ENCODE peak calls at places on chromosomes 2 and 18, in eight cellular contexts. C is nephron progenitor cell, G is endodermal cell, V is astrocyte of the spinal cord, M is right atrium auricular region, Y is HFF-Myc, I is body of pancreas, Q is Peyer's patch. T is an unnamed sample.

GRCh38 chr18:45879681-45880655 is 54.5 kb downstream of the SIGLEC15 start:
- DNase-seq in C (peak; percentile 81), G (peak; percentile 95), V (peak; percentile 76), M (peak; percentile 66), Y (peak; percentile 27), I (peak; percentile 76), Q (peak; percentile 56), T (peak; percentile 30)

GRCh38 chr2:190649798-190650390 is 1.0 kb downstream of the NAB1 start:
- DNase-seq in C (peak; percentile 8), G (no peak), V (peak; percentile 56), M (no peak), Y (no peak), I (peak; percentile 14), Q (no peak), T (no peak)

GRCh38 chr2:20168048-20168726 is 56.7 kb downstream of the SDC1 start:
- DNase-seq in C (no peak), G (peak; percentile 42), V (no peak), M (no peak), Y (no peak), I (no peak), Q (no peak), T (no peak)

GRCh38 chr18:56460590-56460989 is 177.8 kb downstream of the TXNL1 start:
- DNase-seq in C (no peak), G (no peak), V (no peak), M (no peak), Y (no peak), I (no peak), Q (no peak), T (no peak)

GRCh38 chr18:5868218-5868904 is 27.0 kb downstream of the TMEM200C start:
- DNase-seq in C (peak; percentile 82), G (peak; percentile 92), V (peak; percentile 89), M (peak; percentile 64), Y (peak; percentile 59), I (peak; percentile 82), Q (no peak), T (peak; percentile 63)

GRCh38 chr2:46490521-46491141 is 11.3 kb downstream of the TMEM247 start:
- DNase-seq in C (no peak), G (peak; percentile 52), V (peak; percentile 9), M (peak; percentile 72), Y (no peak), I (peak; percentile 38), Q (peak; percentile 40), T (peak; percentile 62)

GRCh38 chr2:70388128-70388527 is 86.3 kb upstream of the FAM136A start:
- DNase-seq in C (no peak), G (no peak), V (no peak), M (no peak), Y (no peak), I (no peak), Q (no peak), T (no peak)

GRCh38 chr2:7788736-7789135 is 871.5 kb downstream of the RNF144A start:
- DNase-seq in C (no peak), G (no peak), V (no peak), M (no peak), Y (no peak), I (no peak), Q (no peak), T (no peak)

GRCh38 chr2:20362701-20363435 is 12.2 kb upstream of the PUM2 start:
- DNase-seq in C (no peak), G (no peak), V (no peak), M (no peak), Y (no peak), I (no peak), Q (no peak), T (no peak)

GRCh38 chr2:220434365-220434764 is 806.9 kb downstream of the SLC4A3 start:
- DNase-seq in C (no peak), G (no peak), V (peak; percentile 74), M (no peak), Y (peak; percentile 43), I (no peak), Q (no peak), T (no peak)

GRCh38 chr2:101014264-101014857 is 12.3 kb downstream of the RPL31 start:
- DNase-seq in C (no peak), G (no peak), V (no peak), M (no peak), Y (no peak), I (no peak), Q (no peak), T (no peak)

GRCh38 chr18:74255022-74255658 is 36.6 kb downstream of the CYB5A start:
- DNase-seq in C (no peak), G (no peak), V (peak; percentile 53), M (no peak), Y (peak; percentile 50), I (peak; percentile 60), Q (no peak), T (no peak)

GRCh38 chr18:5787936-5788335 is 107.4 kb downstream of the TMEM200C start:
- DNase-seq in C (peak; percentile 10), G (peak; percentile 57), V (no peak), M (no peak), Y (no peak), I (peak; percentile 9), Q (no peak), T (no peak)

GRCh38 chr2:235851841-235852527 is 316.2 kb downstream of the GBX2 start:
- DNase-seq in C (no peak), G (no peak), V (no peak), M (no peak), Y (no peak), I (no peak), Q (no peak), T (no peak)

GRCh38 chr18:48777026-48777736 is 173.6 kb downstream of the SMAD7 start:
- DNase-seq in C (peak; percentile 79), G (peak; percentile 92), V (peak; percentile 45), M (peak; percentile 80), Y (no peak), I (peak; percentile 73), Q (peak; percentile 68), T (peak; percentile 58)

GRCh38 chr18:69980982-69981804 is 33.5 kb upstream of the CD226 start:
- DNase-seq in C (no peak), G (no peak), V (no peak), M (no peak), Y (no peak), I (no peak), Q (no peak), T (no peak)

GRCh38 chr2:101823347-101823791 is 125.9 kb downstream of the MAP4K4 start:
- DNase-seq in C (peak; percentile 51), G (peak; percentile 88), V (peak; percentile 82), M (no peak), Y (no peak), I (peak; percentile 78), Q (peak; percentile 77), T (peak; percentile 46)

GRCh38 chr2:103960126-103960508 is 893.8 kb upstream of the POU3F3 start:
- DNase-seq in C (no peak), G (no peak), V (no peak), M (no peak), Y (no peak), I (no peak), Q (no peak), T (no peak)

GRCh38 chr2:103963331-103963730 is 890.6 kb upstream of the POU3F3 start:
- DNase-seq in C (no peak), G (no peak), V (no peak), M (no peak), Y (no peak), I (no peak), Q (no peak), T (no peak)

GRCh38 chr2:103959174-103960125 is 894.5 kb upstream of the POU3F3 start:
- DNase-seq in C (peak; percentile 54), G (peak; percentile 82), V (peak; percentile 51), M (no peak), Y (no peak), I (peak; percentile 37), Q (no peak), T (no peak)
- TF ChIP-seq CTCF in C (peak; percentile 85), G (peak; percentile 89), V (peak; percentile 79), M (no peak), Y (peak; percentile 20), I (peak; percentile 49), Q (no peak), T (no peak)

GRCh38 chr2:88949336-88949735 is 257.9 kb downstream of the RPIA start:
- DNase-seq in C (no peak), G (no peak), V (no peak), M (no peak), Y (no peak), I (no peak), Q (no peak), T (no peak)

GRCh38 chr2:88955607-88956006 is 264.1 kb downstream of the RPIA start:
- DNase-seq in C (no peak), G (no peak), V (no peak), M (no peak), Y (no peak), I (no peak), Q (no peak), T (no peak)

DNA sequence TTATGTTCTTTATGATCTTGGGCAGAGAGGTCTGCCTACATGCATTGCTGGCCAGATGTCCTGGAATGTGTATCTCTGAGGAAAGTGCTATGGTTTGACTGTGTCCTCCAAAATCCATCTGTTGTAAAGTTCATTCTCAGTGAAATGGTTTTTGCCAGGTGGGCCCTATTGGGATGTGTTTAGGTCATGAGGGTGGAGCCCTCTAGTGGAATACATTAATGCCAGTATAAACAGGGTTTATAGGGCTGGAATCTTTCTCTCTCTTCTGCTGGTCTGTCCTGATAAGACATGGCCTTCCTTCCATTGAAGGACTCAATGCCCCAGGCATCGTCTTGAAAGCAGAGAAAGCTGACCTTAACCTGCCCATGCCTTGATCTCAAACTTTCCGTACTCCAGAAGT is 258.5 kb downstream of the RPIA start:
- DNase-seq in C (no peak), G (no peak), V (no peak), M (no peak), Y (no peak), I (no peak), Q (no peak), T (no peak)
- TF ChIP-seq CTCF in C (no peak), G (peak; percentile 61), V (no peak), M (no peak), Y (peak; percentile 41), I (peak; percentile 6), Q (no peak), T (no peak)

GRCh38 chr18:12423820-12424219 is 16.1 kb downstream of the PRELID3A start:
- DNase-seq in C (no peak), G (no peak), V (no peak), M (no peak), Y (no peak), I (peak; percentile 30), Q (no peak), T (no peak)

GRCh38 chr18:12423393-12423792 is 15.7 kb downstream of the PRELID3A start:
- DNase-seq in C (no peak), G (no peak), V (no peak), M (no peak), Y (no peak), I (no peak), Q (no peak), T (no peak)

GRCh38 chr18:12424252-12424651 is 16.5 kb downstream of the PRELID3A start:
- DNase-seq in C (no peak), G (no peak), V (no peak), M (no peak), Y (no peak), I (no peak), Q (no peak), T (no peak)

GRCh38 chr18:12421732-12422131 is 14.0 kb downstream of the PRELID3A start:
- DNase-seq in C (no peak), G (no peak), V (no peak), M (no peak), Y (no peak), I (no peak), Q (no peak), T (no peak)

GRCh38 chr18:12422936-12423335 is 15.2 kb downstream of the PRELID3A start:
- DNase-seq in C (no peak), G (peak; percentile 73), V (no peak), M (no peak), Y (no peak), I (no peak), Q (no peak), T (no peak)
- TF ChIP-seq CTCF in C (no peak), G (peak; percentile 64), V (peak; percentile 4), M (no peak), Y (peak; percentile 9), I (no peak), Q (no peak), T (no peak)

GRCh38 chr18:29874519-29875098 is 1167.9 kb downstream of the DSC3 start:
- DNase-seq in C (peak; percentile 42), G (peak; percentile 71), V (peak; percentile 53), M (no peak), Y (peak; percentile 11), I (no peak), Q (no peak), T (no peak)
- TF ChIP-seq CTCF in C (peak; percentile 70), G (peak; percentile 84), V (peak; percentile 55), M (peak; percentile 15), Y (peak; percentile 44), I (peak; percentile 53), Q (no peak), T (no peak)

T was measured in ovary.